ENCODE peak calls at places on chromosomes 7 and 10, in four cellular contexts. E is neural crest cell; I is activated CD8-positive, alpha-beta memory T cell treated with anti-CD3 and anti-CD28 coated beads, Interleukin-2, amount 10 ng/mL, durations not matched to agents 7 days and 5 days; H is NCI-H1092. M is an unnamed sample.

GRCh38 chr7:90999989-91000979 is 263.9 kb upstream of the FZD1 start:
- DNase-seq in E (no peak), I (no peak), H (no peak), M (no peak)

GRCh38 chr10:112159469-112159868 is 24.1 kb downstream of the GPAM start:
- DNase-seq in E (no peak), H (no peak), I (no peak), M (no peak)

GRCh38 chr7:89182116-89182515 is 386.6 kb upstream of the TEX47 start:
- DNase-seq in E (no peak), H (no peak), I (no peak), M (no peak)

GRCh38 chr7:1270181-1270580 is 37.5 kb downstream of the UNCX start:
- DNase-seq in E (no peak), I (no peak), H (no peak), M (no peak)

GRCh38 chr10:110642980-110643655 is 1.0 kb upstream of the RBM20 start:
- DNase-seq in H (no peak), I (no peak), E (no peak), M (no peak)

GRCh38 chr7:11009631-11010030 is 36.0 kb downstream of the PHF14 start:
- DNase-seq in I (no peak), H (no peak), E (no peak), M (peak; percentile 46)

GRCh38 chr10:77884181-77884580 is 42.4 kb downstream of the DLG5 start:
- DNase-seq in E (no peak), I (no peak), H (no peak), M (no peak)

GRCh38 chr7:84813376-84813775 is 373.5 kb downstream of the SEMA3D start:
- DNase-seq in I (no peak), E (no peak), H (no peak), M (no peak)

GRCh38 chr7:32227746-32228145 is 157.5 kb upstream of the PDE1C start:
- DNase-seq in H (no peak), I (no peak), E (no peak), M (no peak)

GRCh38 chr7:25025218-25025671 is 45.3 kb upstream of the OSBPL3 start:
- DNase-seq in H (no peak), E (no peak), I (no peak), M (peak; percentile 33)

GRCh38 chr10:18312385-18313145 is 172.3 kb downstream of the CACNB2 start:
- DNase-seq in I (no peak), E (no peak), H (no peak), M (peak; percentile 48)

GRCh38 chr7:12895296-12895695 is 207.9 kb downstream of the ARL4A start:
- DNase-seq in H (no peak), E (no peak), I (no peak), M (no peak)

GRCh38 chr7:76071316-76072242 is 23.7 kb downstream of the MDH2 start:
- DNase-seq in H (no peak), I (no peak), E (no peak), M (peak; percentile 60)

GRCh38 chr7:68706291-68706690 is 892.0 kb upstream of the AUTS2 start:
- DNase-seq in H (no peak), E (no peak), I (no peak), M (peak; percentile 90)

GRCh38 chr7:155882596-155882995 is 70.3 kb upstream of the SHH start:
- DNase-seq in I (no peak), E (no peak), H (no peak), M (no peak)

GRCh38 chr10:99628923-99629624 is 8.8 kb upstream of the SLC25A28 start:
- DNase-seq in E (no peak), I (no peak), H (no peak), M (no peak)

GRCh38 chr7:134625571-134625970 is 21.1 kb upstream of the BPGM start:
- DNase-seq in H (no peak), I (no peak), E (no peak), M (no peak)

GRCh38 chr7:1668486-1668931 is 1.6 kb upstream of the ELFN1 start:
- DNase-seq in H (no peak), I (no peak), E (no peak), M (no peak)

GRCh38 chr10:29669149-29669548 is 34.4 kb upstream of the SVIL start:
- DNase-seq in H (no peak), E (no peak), I (no peak), M (no peak)

GRCh38 chr7:142094861-142095260 is 16.7 kb upstream of the MGAM2 start:
- DNase-seq in E (no peak), I (no peak), H (no peak), M (no peak)

GRCh38 chr7:22189741-22190140 is 167.2 kb downstream of the RAPGEF5 start:
- DNase-seq in H (no peak), E (no peak), I (no peak), M (no peak)

GRCh38 chr10:26890956-26891355 is 30.2 kb upstream of the ABI1 start:
- DNase-seq in E (peak; percentile 61), H (peak; percentile 24), I (peak; percentile 73), M (peak; percentile 73)

GRCh38 chr7:416761-417624 is 102.7 kb downstream of the PDGFA start:
- DNase-seq in I (no peak), E (no peak), H (no peak), M (no peak)

GRCh38 chr7:80827238-80827633 is 91.6 kb downstream of the SEMA3C start:
- DNase-seq in E (no peak), I (no peak), H (no peak), M (peak; percentile 64)

GRCh38 chr7:95398155-95398940 is 2.2 kb upstream of the PON3 start:
- DNase-seq in I (no peak), H (no peak), E (no peak), M (no peak)

GRCh38 chr7:780056-780455 is 52.2 kb upstream of the SUN1 start:
- DNase-seq in I (no peak), E (no peak), H (no peak), M (no peak)

GRCh38 chr10:132689721-132690360 is 96.1 kb downstream of the NKX6-2 start:
- DNase-seq in I (no peak), E (no peak), H (no peak), M (no peak)